ENCODE peak calls at places on chromosomes 3 and 15, in four cellular contexts. One of them, this sample, is unnamed.

GRCh38 chr3:57446318-57446841 is 97.8 kb downstream of the DNAH12 start:
- DNase-seq in colonic mucosa: no peak
- DNase-seq in GM06990: no peak
- DNase-seq in BJ: peak
- DNase-seq in this sample: peak

GRCh38 chr3:16448691-16449090 is 64.8 kb downstream of the RFTN1 start:
- DNase-seq in GM06990: no peak
- DNase-seq in colonic mucosa: peak
- DNase-seq in BJ: peak
- DNase-seq in this sample: peak

GRCh38 chr15:34436956-34437442 is 609 bp downstream of the GOLGA8A start:
- DNase-seq in BJ: no peak
- DNase-seq in GM06990: peak
- DNase-seq in colonic mucosa: no peak
- DNase-seq in this sample: no peak

GRCh38 chr3:129064969-129065726 is 4.6 kb downstream of the GP9 start:
- DNase-seq in BJ: no peak
- DNase-seq in GM06990: no peak
- DNase-seq in colonic mucosa: peak
- DNase-seq in this sample: no peak

GRCh38 chr15:52362497-52362896 is 66.9 kb upstream of the MYO5C start:
- DNase-seq in GM06990: no peak
- DNase-seq in colonic mucosa: no peak
- DNase-seq in BJ: no peak
- DNase-seq in this sample: no peak

GRCh38 chr3:58994746-58995330 is 55.0 kb downstream of the CFAP20DC start:
- DNase-seq in colonic mucosa: peak
- DNase-seq in BJ: no peak
- DNase-seq in GM06990: no peak
- DNase-seq in this sample: peak

GRCh38 chr3:48656841-48657281 is 5.8 kb downstream of the CELSR3 start:
- DNase-seq in colonic mucosa: no peak
- DNase-seq in BJ: no peak
- DNase-seq in GM06990: no peak
- DNase-seq in this sample: no peak

GRCh38 chr15:74664670-74665069 is 31.2 kb downstream of the EDC3 start:
- DNase-seq in colonic mucosa: no peak
- DNase-seq in BJ: no peak
- DNase-seq in GM06990: no peak
- DNase-seq in this sample: no peak

GRCh38 chr15:77746254-77747174 is 113.8 kb upstream of the LINGO1 start:
- DNase-seq in BJ: no peak
- DNase-seq in GM06990: no peak
- DNase-seq in colonic mucosa: no peak
- DNase-seq in this sample: no peak

GRCh38 chr3:40924559-40925058 is 274.7 kb upstream of the CTNNB1 start:
- DNase-seq in GM06990: no peak
- DNase-seq in BJ: no peak
- DNase-seq in colonic mucosa: no peak
- DNase-seq in this sample: no peak

GRCh38 chr15:67148196-67148701 is 82.8 kb downstream of the SMAD3 start:
- DNase-seq in GM06990: no peak
- DNase-seq in colonic mucosa: peak
- DNase-seq in BJ: peak
- DNase-seq in this sample: no peak

GRCh38 chr3:151044706-151045105 is 40.8 kb upstream of the MED12L start:
- DNase-seq in GM06990: no peak
- DNase-seq in BJ: no peak
- DNase-seq in colonic mucosa: no peak
- DNase-seq in this sample: no peak

GRCh38 chr3:156630081-156630772 is 44.2 kb upstream of the TIPARP start:
- DNase-seq in BJ: no peak
- DNase-seq in GM06990: no peak
- DNase-seq in colonic mucosa: no peak
- DNase-seq in this sample: no peak

GRCh38 chr3:63899997-63900396 is 12.2 kb downstream of the SCAANT1 start:
- DNase-seq in colonic mucosa: no peak
- DNase-seq in BJ: no peak
- DNase-seq in GM06990: no peak
- DNase-seq in this sample: no peak

GRCh38 chr3:123816673-123817207 is 67.4 kb downstream of the MYLK start:
- DNase-seq in BJ: peak
- DNase-seq in GM06990: no peak
- DNase-seq in colonic mucosa: no peak
- DNase-seq in this sample: peak

GRCh38 chr3:112759681-112760080 is 87.0 kb downstream of the CD200R1L start:
- DNase-seq in GM06990: no peak
- DNase-seq in BJ: no peak
- DNase-seq in colonic mucosa: no peak
- DNase-seq in this sample: no peak

GRCh38 chr15:87681054-87681453 is 575.5 kb downstream of the NTRK3 start:
- DNase-seq in BJ: no peak
- DNase-seq in colonic mucosa: no peak
- DNase-seq in GM06990: no peak
- DNase-seq in this sample: no peak

GRCh38 chr3:67017211-67017610 is 19.1 kb downstream of the KBTBD8 start:
- DNase-seq in colonic mucosa: no peak
- DNase-seq in GM06990: no peak
- DNase-seq in BJ: no peak
- DNase-seq in this sample: no peak

GRCh38 chr3:29440321-29441019 is 159.6 kb downstream of the RBMS3 start:
- DNase-seq in GM06990: no peak
- DNase-seq in BJ: no peak
- DNase-seq in colonic mucosa: peak
- DNase-seq in this sample: no peak

GRCh38 chr15:58520464-58520863 is 88.7 kb downstream of the LIPC start:
- DNase-seq in colonic mucosa: no peak
- DNase-seq in BJ: no peak
- DNase-seq in GM06990: no peak
- DNase-seq in this sample: no peak

GRCh38 chr15:95937128-95937528 is 393.4 kb upstream of the NR2F2 start:
- DNase-seq in GM06990: no peak
- DNase-seq in colonic mucosa: no peak
- DNase-seq in BJ: no peak
- DNase-seq in this sample: no peak

GRCh38 chr3:35651888-35652287 is 12.6 kb downstream of the ARPP21 start:
- DNase-seq in BJ: no peak
- DNase-seq in colonic mucosa: no peak
- DNase-seq in GM06990: no peak
- DNase-seq in this sample: no peak

GRCh38 chr15:96223939-96224338 is 106.6 kb upstream of the NR2F2 start:
- DNase-seq in GM06990: no peak
- DNase-seq in colonic mucosa: no peak
- DNase-seq in BJ: no peak
- DNase-seq in this sample: no peak

GRCh38 chr3:68239542-68239941 is 585.1 kb upstream of the SUCLG2 start:
- DNase-seq in GM06990: no peak
- DNase-seq in colonic mucosa: no peak
- DNase-seq in BJ: no peak
- DNase-seq in this sample: no peak

GRCh38 chr3:104133630-104134029 is 1233.1 kb upstream of the ALCAM start:
- DNase-seq in colonic mucosa: no peak
- DNase-seq in GM06990: no peak
- DNase-seq in BJ: no peak
- DNase-seq in this sample: no peak

GRCh38 chr3:51311055-51311454 is 74.0 kb upstream of the MANF start:
- DNase-seq in BJ: no peak
- DNase-seq in colonic mucosa: no peak
- DNase-seq in GM06990: no peak
- DNase-seq in this sample: peak

GRCh38 chr15:31247404-31247803 is 79.2 kb upstream of the KLF13 start:
- DNase-seq in colonic mucosa: no peak
- DNase-seq in BJ: no peak
- DNase-seq in GM06990: no peak
- DNase-seq in this sample: no peak

GRCh38 chr3:5376761-5377160 is 189.3 kb downstream of the EDEM1 start:
- DNase-seq in colonic mucosa: peak
- DNase-seq in GM06990: no peak
- DNase-seq in BJ: no peak
- DNase-seq in this sample: no peak

GRCh38 chr3:96863129-96863740 is 48.8 kb downstream of the EPHA6 start:
- DNase-seq in BJ: no peak
- DNase-seq in GM06990: no peak
- DNase-seq in colonic mucosa: peak
- DNase-seq in this sample: peak

GRCh38 chr3:190319660-190320059 is 2.6 kb downstream of the CLDN1 start:
- DNase-seq in GM06990: no peak
- DNase-seq in BJ: no peak
- DNase-seq in colonic mucosa: no peak
- DNase-seq in this sample: no peak

GRCh38 chr3:122691195-122691594 is 10.6 kb downstream of the PARP14 start:
- DNase-seq in BJ: no peak
- DNase-seq in colonic mucosa: no peak
- DNase-seq in GM06990: no peak
- DNase-seq in this sample: no peak

GRCh38 chr15:73318463-73319351 is 50.1 kb downstream of the HCN4 start:
- DNase-seq in BJ: no peak
- DNase-seq in colonic mucosa: no peak
- DNase-seq in GM06990: peak
- DNase-seq in this sample: no peak

GRCh38 chr3:158434412-158435038 is 136.5 kb upstream of the MLF1 start:
- DNase-seq in colonic mucosa: peak
- DNase-seq in GM06990: no peak
- DNase-seq in BJ: peak
- DNase-seq in this sample: peak

GRCh38 chr3:193911784-193912183 is 224.2 kb upstream of the HES1 start:
- DNase-seq in BJ: no peak
- DNase-seq in colonic mucosa: no peak
- DNase-seq in GM06990: no peak
- DNase-seq in this sample: no peak

GRCh38 chr15:58442122-58442521 is 10.3 kb downstream of the LIPC start:
- DNase-seq in BJ: peak
- DNase-seq in colonic mucosa: no peak
- DNase-seq in GM06990: no peak
- DNase-seq in this sample: no peak

DNA sequence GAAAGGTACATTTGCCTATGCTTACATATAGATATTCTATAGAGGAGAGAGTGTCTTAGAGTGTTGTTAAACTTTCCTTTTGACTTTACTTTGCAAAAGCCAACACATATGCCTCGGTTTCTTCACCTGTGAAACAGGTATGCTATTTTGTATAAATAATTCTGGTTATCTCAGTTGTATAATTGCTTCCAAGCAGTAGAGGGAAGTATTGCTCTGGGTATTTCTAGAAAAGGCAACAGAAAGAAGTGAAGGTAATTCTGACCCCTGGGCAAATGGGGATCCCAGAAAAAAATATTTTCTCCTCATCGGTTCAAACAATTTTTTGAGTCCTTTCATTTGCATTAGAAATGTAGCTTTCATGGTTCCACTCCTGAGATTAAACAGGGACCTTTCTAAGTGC is 216.5 kb upstream of the SEMA6D start:
- DNase-seq in colonic mucosa: no peak
- DNase-seq in BJ: no peak
- DNase-seq in GM06990: no peak
- DNase-seq in this sample: no peak
- TF ChIP-seq CTCF in colonic mucosa: no peak
- TF ChIP-seq CTCF in BJ: no peak
- TF ChIP-seq CTCF in GM06990: no peak
- TF ChIP-seq CTCF in this sample: no peak

DNA sequence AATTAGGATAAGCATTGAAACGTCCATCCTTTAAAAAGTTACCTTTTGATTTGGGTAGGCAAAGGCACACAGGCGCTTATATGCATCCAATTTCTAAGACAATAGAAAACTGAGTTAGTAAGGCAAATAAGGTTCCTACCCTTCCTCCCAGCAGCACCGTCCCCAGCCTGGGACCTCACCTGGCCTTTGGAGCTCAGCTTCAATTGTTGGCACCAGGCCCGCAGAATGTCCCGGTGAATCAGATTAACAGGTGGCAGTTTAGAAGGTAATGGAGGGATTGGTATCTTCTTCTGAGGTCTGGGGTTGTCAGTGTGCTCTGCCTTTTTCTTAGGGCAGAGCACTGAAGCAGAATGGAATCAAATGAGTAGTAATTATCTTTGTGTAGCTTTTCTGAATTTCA is 5.7 kb downstream of the DPPA4 start:
- DNase-seq in BJ: no peak
- DNase-seq in GM06990: no peak
- DNase-seq in colonic mucosa: no peak
- DNase-seq in this sample: no peak
- H3K4me3 ChIP-seq in BJ: no peak
- H3K4me3 ChIP-seq in GM06990: no peak
- H3K4me3 ChIP-seq in colonic mucosa: no peak
- H3K4me3 ChIP-seq in this sample: no peak

DNA sequence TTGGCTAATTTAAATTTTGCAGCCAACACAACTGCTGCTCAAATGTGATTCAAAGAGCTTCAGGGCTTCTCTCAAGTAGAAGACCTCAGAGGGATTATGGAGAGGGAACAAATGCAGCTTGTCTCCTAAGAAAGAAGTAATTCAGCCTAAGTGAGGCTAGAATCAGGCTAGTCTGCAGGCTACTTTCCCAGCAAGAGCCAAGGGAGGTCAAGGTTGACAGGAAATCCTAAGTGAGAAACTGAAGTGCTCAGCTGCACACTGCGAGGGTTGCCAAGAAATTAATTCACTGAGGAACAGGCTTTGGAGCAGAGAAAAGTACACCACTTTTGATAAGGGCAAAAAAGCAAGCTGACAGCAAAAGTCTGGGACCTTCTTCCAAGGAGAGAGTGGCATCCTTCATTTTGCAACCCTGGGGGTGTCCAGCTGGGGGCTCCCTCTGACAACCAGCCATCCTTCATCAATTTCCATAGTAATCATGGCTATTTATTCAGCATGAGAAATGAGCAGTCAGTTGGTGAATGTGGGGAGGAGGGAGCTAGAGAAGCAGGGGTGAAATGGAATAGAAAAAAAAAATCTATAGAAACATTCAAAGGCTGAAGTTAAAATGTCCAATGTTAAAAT is 646.4 kb upstream of the ADAMTS9 start:
- DNase-seq in GM06990: no peak
- DNase-seq in BJ: no peak
- DNase-seq in colonic mucosa: no peak
- DNase-seq in this sample: no peak
- TF ChIP-seq CTCF in GM06990: peak
- TF ChIP-seq CTCF in BJ: peak
- TF ChIP-seq CTCF in colonic mucosa: no peak
- TF ChIP-seq CTCF in this sample: peak

DNA sequence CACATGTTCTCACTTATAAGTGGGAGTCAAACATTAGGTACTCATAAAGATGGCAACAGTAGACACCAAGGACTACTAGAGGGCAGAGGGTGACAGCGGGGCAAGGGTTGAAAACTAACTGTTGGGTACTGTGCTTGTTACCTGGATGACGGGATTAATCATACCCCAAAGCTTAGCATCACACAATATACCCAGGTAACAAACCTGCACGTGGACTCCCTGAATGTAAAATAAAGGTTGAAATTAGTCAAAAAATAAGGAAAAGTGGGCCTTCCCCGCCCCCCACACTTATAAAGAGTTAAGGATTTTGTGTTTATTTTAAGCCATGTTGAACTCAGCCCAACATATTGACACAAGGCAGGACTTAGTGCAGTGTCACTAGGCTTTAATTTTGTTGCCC is 96.1 kb downstream of the APBA2 start:
- DNase-seq in GM06990: no peak
- DNase-seq in BJ: no peak
- DNase-seq in colonic mucosa: no peak
- DNase-seq in this sample: no peak
- H3K4me3 ChIP-seq in GM06990: no peak
- H3K4me3 ChIP-seq in BJ: no peak
- H3K4me3 ChIP-seq in colonic mucosa: no peak
- H3K4me3 ChIP-seq in this sample: no peak

GRCh38 chr3:169505577-169506155 is 157.8 kb downstream of the MECOM start:
- DNase-seq in BJ: no peak
- DNase-seq in GM06990: no peak
- DNase-seq in colonic mucosa: no peak
- DNase-seq in this sample: no peak
- TF ChIP-seq CTCF in BJ: no peak
- TF ChIP-seq CTCF in GM06990: peak
- TF ChIP-seq CTCF in colonic mucosa: no peak
- TF ChIP-seq CTCF in this sample: peak

This sample was measured in HFF-Myc.